ENCODE peak calls at places on chromosomes 5 and 9, in seven cellular contexts. U, P, X, B, D, S and R are unnamed samples.

GRCh38 chr9:3177921-3178320 is 334.0 kb upstream of the PUM3 start:
- DNase-seq in B (no peak), P (no peak), S (no peak), D (no peak), U (no peak), X (no peak), R (no peak)

GRCh38 chr9:17614929-17615328 is 36.1 kb downstream of the SH3GL2 start:
- DNase-seq in S (peak), B (no peak), D (no peak), U (no peak), P (no peak), X (no peak), R (no peak)

GRCh38 chr5:8376478-8376877 is 507.5 kb downstream of the MTRR start:
- DNase-seq in P (no peak), U (no peak), S (no peak), B (no peak), X (no peak), D (no peak), R (no peak)

GRCh38 chr5:55232985-55233928 is at the start of gene CCNO:
- DNase-seq in X (peak), P (peak), B (no peak), D (peak), U (peak), S (peak), R (peak)

GRCh38 chr5:179160584-179160983 is 100.4 kb downstream of the ZNF354C start:
- DNase-seq in S (no peak), P (no peak), D (no peak), B (no peak), U (no peak), X (no peak), R (no peak)

GRCh38 chr9:98520221-98520920 is 188.4 kb downstream of the GABBR2 start:
- DNase-seq in X (no peak), B (no peak), P (no peak), S (no peak), U (no peak), D (no peak), R (no peak)

GRCh38 chr5:132776077-132776931 is 735 bp downstream of the SEPTIN8 start:
- DNase-seq in D (no peak), P (peak), X (peak), B (no peak), U (peak), S (no peak), R (peak)

GRCh38 chr9:79663299-79663698 is 91.5 kb downstream of the TLE4 start:
- DNase-seq in P (no peak), B (no peak), D (no peak), X (no peak), S (no peak), U (no peak), R (no peak)

GRCh38 chr5:113278976-113279375 is 155.8 kb downstream of the TSSK1B start:
- DNase-seq in X (no peak), P (no peak), D (no peak), U (no peak), B (no peak), S (no peak), R (no peak)

GRCh38 chr9:133945977-133946753 is 46.0 kb downstream of the VAV2 start:
- DNase-seq in S (no peak), D (no peak), P (peak), B (no peak), X (peak), U (no peak), R (no peak)